ENCODE peak calls at places on chromosome 17, in four cellular contexts. M, I, T and L are unnamed samples.

GRCh38 chr17:55730808-55731207 is 8.1 kb upstream of the TMEM100 start:
- DNase-seq in M (no peak), I (no peak), T (no peak), L (no peak)

GRCh38 chr17:21164226-21165019 is 37.7 kb downstream of the DHRS7B start:
- DNase-seq in M (no peak), I (no peak), T (no peak), L (no peak)

GRCh38 chr17:1055751-1056645 is 59.1 kb downstream of the TIMM22 start:
- DNase-seq in M (peak; percentile 64), I (peak; percentile 84), T (peak; percentile 81), L (no peak)

GRCh38 chr17:43660262-43660661 is 1.5 kb downstream of the MEOX1 start:
- DNase-seq in M (no peak), I (no peak), T (no peak), L (no peak)

GRCh38 chr17:81561494-81561885 is 9.3 kb upstream of the FAAP100 start:
- DNase-seq in M (no peak), I (no peak), T (no peak), L (no peak)

GRCh38 chr17:50640701-50641338 is 6.1 kb downstream of the ABCC3 start:
- DNase-seq in M (no peak), I (peak; percentile 68), T (peak; percentile 22), L (no peak)

GRCh38 chr17:7136266-7136877 is 21.8 kb upstream of the ASGR2 start:
- DNase-seq in M (peak; percentile 88), I (peak; percentile 93), T (peak; percentile 90), L (peak; percentile 81)

GRCh38 chr17:81108220-81108619 is 57.1 kb upstream of the PVALEF start:
- DNase-seq in M (no peak), I (no peak), T (no peak), L (no peak)

GRCh38 chr17:62064029-62064790 is 868 bp downstream of the MED13 start:
- DNase-seq in M (peak; percentile 17), I (no peak), T (no peak), L (no peak)